ENCODE peak calls at places on chromosomes 2 and 18, in five cellular contexts. One of them, this sample, is unnamed.

GRCh38 chr2:167509585-167509984 is 621.3 kb downstream of the XIRP2 start:
- DNase-seq in activated CD4-positive, alpha-beta T cell treated with anti-CD3 and anti-CD28 coated beads for 24 hours: no peak
- DNase-seq in sigmoid colon: no peak
- DNase-seq in PC-3: peak; percentile 89
- DNase-seq in amygdala: no peak
- DNase-seq in this sample: no peak

GRCh38 chr18:47930086-47930843 is at the start of gene SMAD2:
- DNase-seq in activated CD4-positive, alpha-beta T cell treated with anti-CD3 and anti-CD28 coated beads for 24 hours: peak; percentile 67
- DNase-seq in sigmoid colon: peak; percentile 93
- DNase-seq in PC-3: peak; percentile 64
- DNase-seq in amygdala: peak; percentile 66
- DNase-seq in this sample: peak; percentile 81

GRCh38 chr18:21914739-21915319 is 174.2 kb downstream of the MIB1 start:
- DNase-seq in activated CD4-positive, alpha-beta T cell treated with anti-CD3 and anti-CD28 coated beads for 24 hours: no peak
- DNase-seq in sigmoid colon: no peak
- DNase-seq in PC-3: peak; percentile 67
- DNase-seq in amygdala: no peak
- DNase-seq in this sample: no peak

GRCh38 chr2:135546432-135546831 is 15.1 kb downstream of the R3HDM1 start:
- DNase-seq in activated CD4-positive, alpha-beta T cell treated with anti-CD3 and anti-CD28 coated beads for 24 hours: no peak
- DNase-seq in sigmoid colon: no peak
- DNase-seq in PC-3: no peak
- DNase-seq in amygdala: no peak
- DNase-seq in this sample: no peak

GRCh38 chr18:55699233-55699765 is 111.3 kb upstream of the TCF4 start:
- DNase-seq in activated CD4-positive, alpha-beta T cell treated with anti-CD3 and anti-CD28 coated beads for 24 hours: no peak
- DNase-seq in sigmoid colon: no peak
- DNase-seq in PC-3: no peak
- DNase-seq in amygdala: no peak
- DNase-seq in this sample: no peak

GRCh38 chr2:220226076-220226475 is 598.6 kb downstream of the SLC4A3 start:
- DNase-seq in activated CD4-positive, alpha-beta T cell treated with anti-CD3 and anti-CD28 coated beads for 24 hours: no peak
- DNase-seq in sigmoid colon: no peak
- DNase-seq in PC-3: peak; percentile 52
- DNase-seq in amygdala: no peak
- DNase-seq in this sample: no peak

GRCh38 chr18:13418013-13418710 is 199.6 kb downstream of the LDLRAD4 start:
- DNase-seq in activated CD4-positive, alpha-beta T cell treated with anti-CD3 and anti-CD28 coated beads for 24 hours: no peak
- DNase-seq in sigmoid colon: no peak
- DNase-seq in PC-3: peak; percentile 20
- DNase-seq in amygdala: no peak
- DNase-seq in this sample: no peak

GRCh38 chr18:74638210-74638609 is 40.5 kb downstream of the ZNF407 start:
- DNase-seq in activated CD4-positive, alpha-beta T cell treated with anti-CD3 and anti-CD28 coated beads for 24 hours: no peak
- DNase-seq in sigmoid colon: no peak
- DNase-seq in PC-3: no peak
- DNase-seq in amygdala: no peak
- DNase-seq in this sample: no peak

GRCh38 chr2:10981941-10982381 is 70.2 kb downstream of the KCNF1 start:
- DNase-seq in activated CD4-positive, alpha-beta T cell treated with anti-CD3 and anti-CD28 coated beads for 24 hours: no peak
- DNase-seq in sigmoid colon: no peak
- DNase-seq in PC-3: no peak
- DNase-seq in amygdala: no peak
- DNase-seq in this sample: no peak

GRCh38 chr2:69734858-69735574 is 6.9 kb upstream of the ANXA4 start:
- DNase-seq in activated CD4-positive, alpha-beta T cell treated with anti-CD3 and anti-CD28 coated beads for 24 hours: no peak
- DNase-seq in sigmoid colon: no peak
- DNase-seq in PC-3: no peak
- DNase-seq in amygdala: no peak
- DNase-seq in this sample: no peak

GRCh38 chr2:100484390-100484789 is 14.1 kb downstream of the NMS start:
- DNase-seq in activated CD4-positive, alpha-beta T cell treated with anti-CD3 and anti-CD28 coated beads for 24 hours: no peak
- DNase-seq in sigmoid colon: no peak
- DNase-seq in PC-3: no peak
- DNase-seq in amygdala: no peak
- DNase-seq in this sample: no peak

GRCh38 chr2:43127208-43127940 is 99.0 kb downstream of the ZFP36L2 start:
- DNase-seq in activated CD4-positive, alpha-beta T cell treated with anti-CD3 and anti-CD28 coated beads for 24 hours: peak; percentile 92
- DNase-seq in sigmoid colon: peak; percentile 81
- DNase-seq in PC-3: peak; percentile 63
- DNase-seq in amygdala: no peak
- DNase-seq in this sample: peak; percentile 84

GRCh38 chr2:11681722-11682589 is 12.0 kb upstream of the NTSR2 start:
- DNase-seq in activated CD4-positive, alpha-beta T cell treated with anti-CD3 and anti-CD28 coated beads for 24 hours: peak; percentile 31
- DNase-seq in sigmoid colon: peak; percentile 53
- DNase-seq in PC-3: peak; percentile 78
- DNase-seq in amygdala: no peak
- DNase-seq in this sample: peak; percentile 75

This sample was measured in DND-41.